ENCODE peak calls at places on chromosomes 6 and 20, in nine cellular contexts. L is epithelial cell of prostate; J is body of pancreas; M is natural killer cell treated with Interleukin-12 subunit alpha and Interleukin-12 subunit beta and Interleukin-15 and Interleukin-18, amount 100 ng/mL, for 72 hours; C is NCI-H774; P is AG04450; A is prostate gland; Q is fibroblast of gingiva; W is foreskin fibroblast. K is an unnamed sample.

GRCh38 chr6:169345198-169345597 is 91.6 kb upstream of the THBS2 start:
- DNase-seq in P (no peak), W (no peak), C (no peak), M (no peak), L (no peak), J (no peak), A (no peak), Q (no peak), K (no peak)

GRCh38 chr6:445571-446417 is 54.2 kb downstream of the IRF4 start:
- DNase-seq in J (no peak), A (no peak), P (no peak), M (no peak), L (no peak), W (no peak), C (no peak), Q (no peak), K (no peak)

GRCh38 chr20:63979549-63980316 is at the start of gene SAMD10:
- DNase-seq in C (peak), W (peak), P (no peak), A (no peak), M (peak), Q (no peak), L (no peak), J (peak), K (no peak)

GRCh38 chr20:34215711-34216381 is 25.4 kb upstream of the ASIP start:
- DNase-seq in W (peak), C (peak), J (peak), P (peak), M (peak), A (peak), Q (peak), L (no peak), K (peak)

GRCh38 chr6:53651764-53652401 is 13.7 kb downstream of the KLHL31 start:
- DNase-seq in Q (peak), P (no peak), L (no peak), W (peak), J (peak), M (peak), C (peak), A (peak), K (no peak)

GRCh38 chr6:151054304-151054703 is 185.5 kb upstream of the AKAP12 start:
- DNase-seq in J (no peak), C (no peak), Q (no peak), P (no peak), A (no peak), M (no peak), L (no peak), W (peak), K (no peak)

GRCh38 chr6:111417181-111417585 is 65.8 kb downstream of the REV3L start:
- DNase-seq in J (no peak), P (no peak), L (no peak), A (peak), C (peak), W (peak), Q (peak), M (no peak), K (no peak)

GRCh38 chr6:82904860-82905259 is 160.8 kb downstream of the UBE3D start:
- DNase-seq in M (no peak), L (no peak), J (no peak), C (no peak), W (no peak), A (no peak), Q (no peak), P (no peak), K (no peak)

GRCh38 chr20:8414611-8415274 is 282.7 kb downstream of the PLCB1 start:
- DNase-seq in J (no peak), M (no peak), C (peak), Q (peak), P (no peak), L (peak), W (peak), A (no peak), K (peak)

GRCh38 chr6:106513813-106514212 is 115.5 kb downstream of the RTN4IP1 start:
- DNase-seq in J (no peak), A (no peak), Q (no peak), P (no peak), W (peak), M (no peak), C (no peak), L (no peak), K (no peak)

GRCh38 chr20:5159928-5160327 is 33.1 kb downstream of the CDS2 start:
- DNase-seq in Q (no peak), A (no peak), W (no peak), L (no peak), P (no peak), J (no peak), M (no peak), C (no peak), K (no peak)

GRCh38 chr6:113018351-113019151 is 671.4 kb downstream of the RFPL4B start:
- DNase-seq in M (no peak), P (no peak), A (peak), W (peak), J (no peak), L (peak), Q (peak), C (no peak), K (peak)

GRCh38 chr6:130760006-130760405 is 67.2 kb upstream of the SMLR1 start:
- DNase-seq in L (no peak), W (peak), Q (peak), M (no peak), P (no peak), C (no peak), J (no peak), A (no peak), K (no peak)

GRCh38 chr20:16955971-16956370 is 207.8 kb downstream of the OTOR start:
- DNase-seq in Q (no peak), W (no peak), C (peak), A (no peak), P (no peak), M (no peak), L (no peak), J (no peak), K (no peak)

GRCh38 chr6:16563628-16564240 is 197.5 kb downstream of the ATXN1 start:
- DNase-seq in C (no peak), A (no peak), L (no peak), M (no peak), W (no peak), J (no peak), P (no peak), Q (no peak), K (no peak)

GRCh38 chr6:44727651-44728630 is 340.4 kb downstream of the CDC5L start:
- DNase-seq in P (no peak), A (peak), W (no peak), M (no peak), J (no peak), Q (no peak), C (no peak), L (no peak), K (no peak)

GRCh38 chr20:1438361-1438760 is 28.3 kb downstream of the NSFL1C start:
- DNase-seq in L (no peak), J (no peak), A (no peak), P (no peak), M (no peak), C (no peak), Q (no peak), W (no peak), K (no peak)

GRCh38 chr6:160583805-160584204 is 80.3 kb downstream of the LPA start:
- DNase-seq in C (no peak), P (no peak), W (peak), L (peak), J (no peak), Q (no peak), A (no peak), M (no peak), K (no peak)

GRCh38 chr6:164665328-164665727 is 644.1 kb downstream of the C6orf118 start:
- DNase-seq in Q (no peak), C (no peak), W (no peak), A (no peak), J (no peak), P (no peak), M (no peak), L (no peak), K (no peak)

GRCh38 chr6:1747531-1747930 is 137.8 kb downstream of the FOXC1 start:
- DNase-seq in P (no peak), A (no peak), M (no peak), C (no peak), J (no peak), L (no peak), W (no peak), Q (no peak), K (peak)

K was measured in kidney epithelial cell.